ENCODE peak calls at places on chromosome 19, in six cellular contexts. Y is NCI-H187 treated with DMSO at 0.1 percent for 48 hours; G is left ventricle myocardium inferior; V is activated CD4-positive, CD25-positive, alpha-beta regulatory T cell; O is T-cell; E is activated T-helper 2 cell treated with anti-CD3 and anti-CD28 coated beads, Interferon-gamma antibody, Interleukin-2, Interleukin-4, amounts not matched to agents 10 μg/mL and 5 μg/mL and 100 μg/mL, durations not matched to agents 14 hours and 24 hours and 36 hours. U is an unnamed sample.

GRCh38 chr19:50167314-50167721 is 4.2 kb upstream of the IZUMO2 start:
- DNase-seq in Y (no peak), G (no peak), V (no peak), O (no peak), E (no peak), U (no peak)

GRCh38 chr19:17830567-17831418 is 9.5 kb upstream of the INSL3 start:
- DNase-seq in Y (peak), G (no peak), V (no peak), O (peak), E (peak), U (peak)

GRCh38 chr19:39303373-39304184 is 7.4 kb downstream of the IFNL1 start:
- DNase-seq in Y (no peak), G (no peak), V (no peak), O (no peak), E (no peak), U (no peak)

GRCh38 chr19:1098177-1099051 is 3.2 kb upstream of the POLR2E start:
- DNase-seq in Y (no peak), G (no peak), V (no peak), O (no peak), E (no peak), U (no peak)

GRCh38 chr19:38841787-38842438 is 7.9 kb downstream of the HNRNPL start:
- DNase-seq in Y (no peak), G (no peak), V (peak), O (peak), E (no peak), U (no peak)

GRCh38 chr19:35140207-35140897 is 1.7 kb downstream of the FXYD1 start:
- DNase-seq in Y (no peak), G (no peak), V (no peak), O (no peak), E (no peak), U (no peak)

GRCh38 chr19:49272204-49272603 is 52.8 kb downstream of the SLC6A16 start:
- DNase-seq in Y (no peak), G (no peak), V (no peak), O (no peak), E (no peak), U (no peak)

GRCh38 chr19:56253737-56254136 is 18.8 kb upstream of the EDDM13 start:
- DNase-seq in Y (no peak), G (no peak), V (no peak), O (no peak), E (no peak), U (no peak)

GRCh38 chr19:18940791-18941627 is at the start of gene HOMER3:
- DNase-seq in Y (no peak), G (peak), V (peak), O (peak), E (peak), U (peak)

GRCh38 chr19:41219924-41220567 is 1.0 kb downstream of the AXL start:
- DNase-seq in Y (no peak), G (peak), V (no peak), O (no peak), E (no peak), U (no peak)

U was measured in NCI-H1930.